ENCODE peak calls at places on chromosome 22, in seven cellular contexts. A is heart left ventricle, B is neural progenitor cell, R is sigmoid colon, U is left ventricle myocardium inferior, M is tibial nerve, F is esophagus squamous epithelium. K is an unnamed sample.

GRCh38 chr22:49307870-49308269 is 519.8 kb downstream of the BRD1 start:
- DNase-seq in A (no peak), B (no peak), F (no peak), M (peak; percentile 10), U (no peak), R (peak; percentile 40), K (no peak)

GRCh38 chr22:39980635-39981034 is 14.1 kb upstream of the FAM83F start:
- DNase-seq in B (no peak), R (no peak), U (no peak), F (no peak), M (no peak), A (no peak), K (no peak)

GRCh38 chr22:48647606-48648515 is 1179.8 kb downstream of the BRD1 start:
- DNase-seq in F (no peak), M (no peak), B (no peak), A (no peak), U (no peak), R (no peak), K (no peak)

GRCh38 chr22:23520875-23521441 is 59.1 kb downstream of the IGLL1 start:
- DNase-seq in U (peak; percentile 40), R (peak; percentile 78), A (peak; percentile 38), F (no peak), M (peak; percentile 32), B (peak; percentile 45), K (peak; percentile 69)

GRCh38 chr22:33851985-33852384 is 68.3 kb downstream of the LARGE1 start:
- DNase-seq in B (no peak), M (no peak), R (no peak), U (no peak), A (no peak), F (no peak), K (no peak)

GRCh38 chr22:28949788-28950187 is 66.4 kb downstream of the ZNRF3 start:
- DNase-seq in F (no peak), U (no peak), B (no peak), A (no peak), R (no peak), M (no peak), K (no peak)

GRCh38 chr22:24109649-24110048 is 71.6 kb upstream of the SUSD2 start:
- DNase-seq in F (no peak), R (no peak), M (no peak), A (no peak), B (no peak), U (no peak), K (no peak)

GRCh38 chr22:18970180-18970947 is 34.3 kb upstream of the PRODH start:
- DNase-seq in M (no peak), B (peak; percentile 86), F (no peak), R (no peak), A (no peak), U (no peak), K (no peak)

GRCh38 chr22:32531955-32532818 is 57.6 kb downstream of the FBXO7 start:
- DNase-seq in B (peak; percentile 63), U (peak; percentile 92), R (peak; percentile 94), F (no peak), A (peak; percentile 95), M (peak; percentile 86), K (peak; percentile 42)

GRCh38 chr22:37561209-37562048 is 1.1 kb downstream of the CDC42EP1 start:
- DNase-seq in F (peak; percentile 35), A (peak; percentile 93), M (peak; percentile 96), U (peak; percentile 93), B (peak; percentile 87), R (peak; percentile 97), K (peak; percentile 98)

GRCh38 chr22:30866216-30866615 is 102.4 kb downstream of the MORC2 start:
- DNase-seq in A (no peak), B (no peak), F (no peak), R (no peak), M (no peak), U (no peak), K (no peak)

GRCh38 chr22:32996702-32997101 is 61.5 kb downstream of the SYN3 start:
- DNase-seq in F (no peak), U (peak; percentile 78), B (no peak), A (peak; percentile 83), R (peak; percentile 88), M (peak; percentile 68), K (no peak)

GRCh38 chr22:26888887-26889286 is 231.5 kb downstream of the MIAT start:
- DNase-seq in R (no peak), F (no peak), A (no peak), U (no peak), B (no peak), M (no peak), K (no peak)

GRCh38 chr22:37981282-37982011 is 2.9 kb downstream of the SOX10 start:
- DNase-seq in R (no peak), M (no peak), F (no peak), B (no peak), A (no peak), U (no peak), K (no peak)

GRCh38 chr22:38243007-38243775 is 29.6 kb downstream of the TMEM184B start:
- DNase-seq in U (peak; percentile 42), A (peak; percentile 67), B (peak; percentile 65), R (no peak), F (no peak), M (no peak), K (peak; percentile 70)

GRCh38 chr22:19429950-19430889 is 1.3 kb downstream of the HIRA start:
- DNase-seq in U (peak; percentile 31), A (no peak), M (no peak), B (peak; percentile 27), F (no peak), R (no peak), K (no peak)

GRCh38 chr22:23243006-23243573 is 62.8 kb downstream of the BCR start:
- DNase-seq in U (no peak), R (no peak), A (no peak), F (no peak), B (peak; percentile 86), M (no peak), K (no peak)

GRCh38 chr22:40094449-40094848 is 83.3 kb upstream of the TNRC6B start:
- DNase-seq in B (no peak), U (no peak), R (no peak), F (no peak), A (no peak), M (no peak), K (no peak)

GRCh38 chr22:45194686-45195085 is 31.0 kb downstream of the NUP50 start:
- DNase-seq in B (no peak), A (no peak), F (no peak), U (no peak), R (no peak), M (no peak), K (no peak)

GRCh38 chr22:45188779-45189178 is 25.1 kb downstream of the NUP50 start:
- DNase-seq in F (no peak), B (no peak), R (no peak), M (no peak), U (no peak), A (no peak), K (no peak)

GRCh38 chr22:45187891-45188290 is 24.2 kb downstream of the NUP50 start:
- DNase-seq in R (no peak), U (no peak), F (no peak), B (no peak), A (no peak), M (no peak), K (no peak)

GRCh38 chr22:45192701-45193187 is 29.0 kb downstream of the NUP50 start:
- DNase-seq in F (no peak), B (peak; percentile 68), R (no peak), M (no peak), A (no peak), U (no peak), K (no peak)

DNA sequence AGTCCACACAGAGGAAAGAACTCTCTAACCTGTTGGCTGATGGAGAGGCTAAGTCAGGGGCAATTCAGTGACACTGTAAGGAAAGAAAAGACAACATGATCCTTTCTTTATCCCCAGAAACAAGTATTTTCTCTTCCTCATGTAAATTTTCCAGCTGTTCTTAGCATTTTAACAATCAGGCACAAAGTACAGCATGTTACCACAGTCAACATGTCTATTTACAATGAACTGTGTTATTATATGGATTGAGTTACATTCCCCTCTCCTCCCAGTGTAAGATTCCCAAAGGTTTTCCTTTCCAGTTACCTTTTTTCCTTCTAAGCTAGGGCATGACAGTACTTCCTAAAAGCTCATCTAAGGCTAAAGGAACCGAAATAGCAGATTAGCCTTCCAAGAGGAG is 26.7 kb downstream of the NUP50 start:
- DNase-seq in U (no peak), M (no peak), R (no peak), F (no peak), B (no peak), A (no peak), K (no peak)
- H3K36me3 ChIP-seq in U (peaks cover 12% of the 10 kb centered on the region), M (no peaks in the 10 kb centered on the region), R (peaks cover 7% of the 10 kb centered on the region), F (peaks cover 54% of the 10 kb centered on the region), B (no peaks in the 10 kb centered on the region), A (peaks cover 25% of the 10 kb centered on the region), K (no peaks in the 10 kb centered on the region)

DNA sequence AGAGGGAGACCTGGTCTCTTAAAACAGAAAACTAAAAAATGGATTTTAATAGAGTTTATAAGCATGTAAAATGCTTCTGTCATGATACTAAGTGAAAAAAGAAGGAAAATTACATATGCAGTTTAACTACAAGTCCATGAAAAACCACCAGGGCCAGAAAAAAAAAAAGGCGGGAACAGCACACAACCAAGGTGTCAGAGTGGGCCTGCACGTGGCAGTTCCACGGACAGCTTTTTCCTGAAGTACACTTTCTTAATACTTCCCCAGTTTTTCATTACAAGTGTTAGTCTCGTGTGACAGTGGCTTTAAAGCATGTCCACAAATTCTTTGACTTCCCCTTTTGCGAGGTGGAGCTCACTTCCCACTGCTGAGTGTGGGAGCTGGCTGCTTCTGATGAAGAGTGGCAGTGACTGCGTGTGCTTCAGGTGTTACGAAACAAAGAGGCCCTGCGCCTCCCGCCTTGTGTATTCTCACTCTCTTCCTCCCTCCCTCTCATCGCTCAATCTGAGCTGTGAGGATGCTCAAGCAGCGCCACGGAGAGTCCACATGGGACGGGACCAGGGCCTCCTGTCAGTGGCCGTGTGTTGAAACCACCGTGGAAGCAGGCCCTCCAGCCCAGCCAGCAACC is 16.4 kb downstream of the PPM1F start:
- DNase-seq in F (no peak), M (no peak), B (no peak), A (peak; percentile 61), R (no peak), U (no peak), K (no peak)
- H3K27ac ChIP-seq in F (peak overlapping the region; percentile 92), M (peak overlapping the region; percentile 84), B (no peak overlapping the region), A (peak overlapping the region; percentile 93), R (peak overlapping the region; percentile 94), U (peak overlapping the region; percentile 98), K (no peak overlapping the region)

GRCh38 chr22:47205562-47205961 is 443.1 kb downstream of the TBC1D22A start:
- DNase-seq in A (no peak), F (no peak), U (no peak), M (no peak), B (no peak), R (no peak), K (no peak)
- H3K4me1 ChIP-seq in A (no peaks in the 10 kb centered on the region), F (no peaks in the 10 kb centered on the region), U (no peaks in the 10 kb centered on the region), M (peaks cover 2% of the 10 kb centered on the region), B (no peaks in the 10 kb centered on the region), R (no peaks in the 10 kb centered on the region), K (peaks cover 20% of the 10 kb centered on the region)

GRCh38 chr22:46219650-46220049 is 30.4 kb downstream of the CDPF1 start:
- DNase-seq in F (no peak), A (no peak), M (no peak), B (no peak), R (no peak), U (no peak), K (no peak)

GRCh38 chr22:46212195-46212594 is 37.9 kb downstream of the CDPF1 start:
- DNase-seq in F (no peak), M (no peak), U (no peak), A (no peak), B (no peak), R (no peak), K (no peak)

GRCh38 chr22:46214149-46214548 is 35.9 kb downstream of the CDPF1 start:
- DNase-seq in B (no peak), A (no peak), U (no peak), F (no peak), R (no peak), M (no peak), K (no peak)

GRCh38 chr22:46213052-46213451 is 37.0 kb downstream of the CDPF1 start:
- DNase-seq in M (no peak), F (no peak), A (no peak), B (no peak), R (no peak), U (no peak), K (no peak)

GRCh38 chr22:46214616-46215015 is 35.5 kb downstream of the CDPF1 start:
- DNase-seq in R (no peak), M (no peak), A (no peak), U (no peak), F (no peak), B (no peak), K (no peak)
- H3K36me3 ChIP-seq in R (peaks cover 12% of the 10 kb centered on the region), M (peaks cover 17% of the 10 kb centered on the region), A (peaks cover 81% of the 10 kb centered on the region), U (peaks cover 71% of the 10 kb centered on the region), F (peaks cover 95% of the 10 kb centered on the region), B (no peaks in the 10 kb centered on the region), K (no peaks in the 10 kb centered on the region)

K was measured in ovary.